ENCODE peak calls at places on chromosomes 4 and X, in eight cellular contexts. H is SJSA1, D is aorta, Y is left ventricle myocardium inferior, K is HCT116, P is bronchial epithelial cell, M is body of pancreas, O is colonic mucosa. Z is an unnamed sample.

GRCh38 chr4:88940506-88940905 is 116.5 kb downstream of the FAM13A start:
- DNase-seq in M (no peak), H (no peak), K (no peak), Y (no peak), O (no peak), P (no peak), D (no peak), Z (no peak)

GRCh38 chrX:110248582-110248981 is 69.3 kb downstream of the AMMECR1 start:
- DNase-seq in Y (no peak), O (no peak), H (no peak), P (peak), K (no peak), M (no peak), D (no peak), Z (no peak)

GRCh38 chrX:36684053-36684452 is 324.1 kb upstream of the FAM47C start:
- DNase-seq in H (no peak), P (no peak), D (no peak), M (no peak), O (no peak), Y (no peak), K (no peak), Z (no peak)

GRCh38 chrX:45668686-45669443 is 468.2 kb upstream of the DIPK2B start:
- DNase-seq in O (no peak), P (peak), K (peak), H (peak), M (no peak), D (no peak), Y (no peak), Z (no peak)

GRCh38 chr4:165379662-165380061 is 854 bp downstream of the CPE start:
- DNase-seq in K (no peak), O (no peak), H (no peak), Y (peak), M (no peak), P (no peak), D (peak), Z (no peak)

GRCh38 chrX:153318811-153319210 is 2.8 kb downstream of the PNMA6F start:
- DNase-seq in H (no peak), D (no peak), P (no peak), K (no peak), O (no peak), M (no peak), Y (no peak), Z (no peak)

GRCh38 chr4:1246901-1247810 is 1.8 kb downstream of the CTBP1 start:
- DNase-seq in O (no peak), H (no peak), Y (peak), M (no peak), P (no peak), K (no peak), D (peak), Z (peak)

GRCh38 chrX:152640039-152640818 is 2.5 kb downstream of the GABRQ start:
- DNase-seq in H (no peak), O (no peak), D (no peak), M (no peak), Y (no peak), P (peak), K (no peak), Z (no peak)

GRCh38 chr4:87489678-87490077 is 39.5 kb downstream of the SPARCL1 start:
- DNase-seq in H (no peak), M (no peak), O (no peak), P (no peak), Y (no peak), K (no peak), D (no peak), Z (no peak)

GRCh38 chr4:83873996-83874395 is 338.1 kb downstream of the GPAT3 start:
- DNase-seq in D (no peak), M (no peak), K (no peak), P (no peak), H (no peak), Y (no peak), O (no peak), Z (no peak)

GRCh38 chr4:139595989-139596679 is 40.1 kb upstream of the SETD7 start:
- DNase-seq in M (no peak), K (no peak), Y (no peak), P (peak), D (no peak), O (no peak), H (no peak), Z (no peak)

GRCh38 chr4:98642991-98643426 is 15.4 kb downstream of the TSPAN5 start:
- DNase-seq in P (peak), D (no peak), H (no peak), Y (no peak), O (no peak), K (peak), M (peak), Z (no peak)

GRCh38 chr4:6092131-6092530 is 73.9 kb upstream of the C4orf50 start:
- DNase-seq in P (no peak), Y (no peak), D (no peak), H (no peak), K (no peak), O (no peak), M (no peak), Z (no peak)

GRCh38 chr4:162201673-162202072 is 37.9 kb upstream of the FSTL5 start:
- DNase-seq in K (no peak), D (no peak), M (no peak), O (no peak), H (no peak), Y (no peak), P (no peak), Z (no peak)

GRCh38 chr4:124727331-124727730 is 14.8 kb upstream of the ANKRD50 start:
- DNase-seq in P (peak), M (no peak), Y (no peak), O (no peak), D (no peak), H (no peak), K (no peak), Z (no peak)

GRCh38 chr4:84638092-84638491 is 55.2 kb downstream of the CDS1 start:
- DNase-seq in O (no peak), K (no peak), D (no peak), P (no peak), M (no peak), Y (no peak), H (no peak), Z (no peak)

GRCh38 chrX:136168929-136169735 is 21.8 kb downstream of the FHL1 start:
- DNase-seq in O (peak), H (peak), Y (peak), K (no peak), M (peak), D (peak), P (peak), Z (peak)

GRCh38 chr4:128823025-128823661 is 13.6 kb downstream of the JADE1 start:
- DNase-seq in O (no peak), Y (no peak), D (no peak), H (no peak), M (no peak), K (peak), P (peak), Z (no peak)

GRCh38 chr4:13872145-13872544 is 244.6 kb upstream of the BOD1L1 start:
- DNase-seq in H (no peak), D (no peak), P (peak), O (no peak), M (no peak), K (no peak), Y (no peak), Z (no peak)

GRCh38 chr4:11130195-11130975 is 298.3 kb downstream of the HS3ST1 start:
- DNase-seq in H (no peak), Y (no peak), D (no peak), P (peak), O (no peak), K (no peak), M (no peak), Z (no peak)

GRCh38 chrX:75181721-75182120 is 25.6 kb upstream of the ABCB7 start:
- DNase-seq in P (peak), H (no peak), M (no peak), K (no peak), O (no peak), D (no peak), Y (no peak), Z (no peak)

GRCh38 chr4:784401-785331 is 41.3 kb downstream of the CPLX1 start:
- DNase-seq in M (no peak), P (no peak), D (no peak), O (peak), K (no peak), Y (no peak), H (no peak), Z (no peak)

GRCh38 chr4:55378617-55379467 is 16.9 kb upstream of the TMEM165 start:
- DNase-seq in D (no peak), H (peak), O (peak), M (peak), P (peak), K (peak), Y (no peak), Z (peak)

GRCh38 chr4:108881190-108881589 is 118.3 kb upstream of the ETNPPL start:
- DNase-seq in Y (no peak), D (no peak), O (no peak), M (no peak), H (peak), P (peak), K (no peak), Z (no peak)

GRCh38 chr4:86033171-86033570 is 326.7 kb downstream of the MAPK10 start:
- DNase-seq in O (no peak), K (no peak), Y (peak), D (peak), P (no peak), H (no peak), M (peak), Z (peak)

GRCh38 chr4:108900018-108900417 is 137.2 kb upstream of the ETNPPL start:
- DNase-seq in H (no peak), M (no peak), K (no peak), Y (no peak), P (no peak), O (no peak), D (no peak), Z (no peak)

GRCh38 chr4:176443117-176443516 is 123.4 kb downstream of the SPCS3 start:
- DNase-seq in D (no peak), Y (no peak), K (peak), M (no peak), H (no peak), P (peak), O (no peak), Z (no peak)

GRCh38 chr4:93828332-93828829 is at the start of gene ATOH1:
- DNase-seq in P (peak), M (peak), Y (no peak), O (peak), K (peak), H (no peak), D (no peak), Z (peak)

GRCh38 chr4:27692098-27692679 is 831.5 kb downstream of the STIM2 start:
- DNase-seq in Y (no peak), H (peak), M (peak), P (peak), O (no peak), D (no peak), K (peak), Z (no peak)

GRCh38 chr4:11485926-11486325 is 57.2 kb upstream of the HS3ST1 start:
- DNase-seq in K (no peak), H (no peak), O (no peak), D (no peak), P (no peak), Y (no peak), M (no peak), Z (no peak)

GRCh38 chr4:105453550-105454201 is 20.2 kb downstream of the PPA2 start:
- DNase-seq in D (no peak), O (no peak), K (no peak), Y (no peak), P (peak), H (no peak), M (no peak), Z (no peak)

GRCh38 chrX:119887721-119888425 is 7.8 kb upstream of the AKAP14 start:
- DNase-seq in H (peak), D (peak), K (peak), O (peak), P (peak), M (peak), Y (peak), Z (peak)

GRCh38 chrX:139199945-139200344 is 330.6 kb upstream of the F9 start:
- DNase-seq in H (no peak), D (no peak), Y (no peak), O (no peak), M (no peak), P (no peak), K (no peak), Z (no peak)

GRCh38 chrX:104641176-104641575 is 75.2 kb downstream of the IL1RAPL2 start:
- DNase-seq in Y (no peak), P (no peak), K (no peak), O (no peak), H (no peak), D (no peak), M (no peak), Z (no peak)

GRCh38 chrX:150225756-150226155 is 137.4 kb upstream of the MAMLD1 start:
- DNase-seq in D (no peak), P (no peak), K (no peak), Y (no peak), O (peak), M (no peak), H (no peak), Z (no peak)
- H3K4me3 ChIP-seq in D (no peak), P (no peak), K (no peak), Y (no peak), O (no peak), M (no peak), H (no peak), Z (no peak)

DNA sequence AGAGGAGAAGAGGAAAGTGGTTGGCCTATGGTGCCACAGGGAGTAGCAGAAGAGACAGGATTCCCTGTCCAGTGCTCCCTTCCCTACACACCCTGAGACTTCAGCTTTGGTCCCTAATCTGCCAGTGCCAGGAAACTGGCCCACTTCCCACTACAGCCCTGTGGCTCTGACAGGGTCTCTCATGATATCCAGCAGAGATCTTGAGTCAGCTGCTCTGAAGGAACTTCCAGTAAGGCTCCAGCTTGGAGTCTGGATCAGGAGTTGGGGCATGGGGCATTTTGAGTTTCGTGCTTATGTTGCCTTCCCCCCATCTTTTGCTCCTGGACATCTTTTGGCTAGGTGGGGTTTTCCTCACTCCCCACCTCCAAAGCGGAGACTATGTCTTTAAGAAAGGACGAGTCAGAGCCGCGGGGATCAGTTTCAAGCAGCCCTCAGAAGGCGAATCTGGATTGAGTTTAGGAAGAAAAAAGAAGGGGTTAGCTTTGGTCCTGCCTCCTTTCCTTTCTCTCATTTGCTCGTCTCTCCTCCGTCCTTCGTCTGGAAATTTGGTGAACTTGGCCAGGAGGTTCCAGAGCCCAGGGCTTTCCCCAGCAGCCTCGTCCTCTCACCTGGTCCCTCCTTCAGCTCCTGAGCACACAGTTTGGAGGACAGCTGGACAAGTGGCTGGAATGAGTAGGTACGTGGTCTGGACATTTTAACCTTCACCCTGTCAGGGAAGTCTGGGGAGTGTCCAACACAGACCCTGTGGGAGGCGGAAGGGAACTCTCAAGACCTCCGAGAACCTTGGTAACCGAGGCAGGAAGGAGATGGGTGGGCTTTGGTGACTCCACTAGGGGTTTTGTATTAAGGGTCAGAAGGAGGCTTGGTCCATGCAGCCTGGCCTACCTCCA is 104.4 kb downstream of the RTL5 start:
- DNase-seq in O (peak), M (no peak), Y (no peak), P (no peak), K (no peak), D (no peak), H (no peak), Z (no peak)
- H3K4me3 ChIP-seq in O (no peak), M (no peak), Y (no peak), P (no peak), K (no peak), D (peak), H (no peak), Z (no peak)

DNA sequence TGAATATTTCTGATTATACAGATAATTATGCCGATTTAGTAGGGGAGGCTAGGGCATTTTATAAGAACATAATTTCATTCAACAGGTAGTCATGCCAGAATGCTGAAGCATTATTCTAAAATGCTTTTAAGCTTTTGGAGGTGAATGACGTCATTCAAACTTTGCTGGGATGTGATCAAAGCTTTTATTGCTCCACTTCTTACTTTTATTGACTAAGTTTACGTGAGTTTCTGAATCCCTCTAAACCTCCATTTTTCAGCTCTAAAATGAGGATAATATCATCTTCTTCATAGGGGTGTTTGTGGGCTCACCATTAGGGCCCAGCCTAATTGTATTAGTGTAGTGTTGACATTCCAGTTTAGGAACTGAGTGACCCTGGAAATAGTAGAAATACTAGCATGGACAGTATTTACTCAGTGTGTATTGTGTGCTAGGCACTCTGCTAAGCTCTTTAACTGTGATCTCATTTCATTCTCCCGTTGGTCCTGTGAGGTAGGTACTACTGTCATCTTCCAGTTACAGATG is 3.0 kb downstream of the WWC2 start:
- DNase-seq in O (no peak), Y (no peak), K (no peak), D (no peak), M (no peak), P (peak), H (no peak), Z (no peak)
- H3K4me3 ChIP-seq in O (no peak), Y (no peak), K (no peak), D (no peak), M (no peak), P (no peak), H (no peak), Z (no peak)

GRCh38 chrX:53242310-53242709 is 17.3 kb upstream of the KDM5C start:
- DNase-seq in K (no peak), Y (no peak), O (no peak), D (no peak), P (no peak), H (no peak), M (no peak), Z (no peak)

GRCh38 chrX:53247928-53248327 is 22.9 kb upstream of the KDM5C start:
- DNase-seq in P (peak), O (no peak), D (no peak), H (no peak), Y (no peak), M (no peak), K (no peak), Z (no peak)

GRCh38 chrX:53244610-53245009 is 19.6 kb upstream of the KDM5C start:
- DNase-seq in D (no peak), M (no peak), H (no peak), O (no peak), Y (no peak), K (no peak), P (no peak), Z (no peak)

GRCh38 chrX:53249387-53250042 is 24.5 kb upstream of the KDM5C start:
- DNase-seq in D (no peak), K (no peak), H (no peak), M (no peak), O (no peak), P (no peak), Y (no peak), Z (no peak)

GRCh38 chrX:53246231-53246630 is 21.2 kb upstream of the KDM5C start:
- DNase-seq in Y (no peak), D (no peak), H (no peak), M (no peak), P (no peak), O (no peak), K (no peak), Z (no peak)
- H3K4me3 ChIP-seq in Y (no peak), D (no peak), H (no peak), M (no peak), P (no peak), O (no peak), K (no peak), Z (no peak)